ENCODE peak calls at places on chromosomes 6 and 20, in four cellular contexts. One of them, this sample, is unnamed.

GRCh38 chr6:158625881-158626305 is 18.6 kb downstream of the DYNLT1 start:
- DNase-seq in choroid plexus epithelial cell: no peak
- DNase-seq in CD8-positive, alpha-beta memory T cell: no peak
- DNase-seq in iris pigment epithelial cell: no peak
- DNase-seq in this sample: no peak

GRCh38 chr6:159529820-159530405 is 163.1 kb downstream of the SOD2 start:
- DNase-seq in CD8-positive, alpha-beta memory T cell: no peak
- DNase-seq in choroid plexus epithelial cell: no peak
- DNase-seq in iris pigment epithelial cell: no peak
- DNase-seq in this sample: no peak

GRCh38 chr6:30283761-30284160 is 43.0 kb upstream of the TRIM39 start:
- DNase-seq in CD8-positive, alpha-beta memory T cell: no peak
- DNase-seq in choroid plexus epithelial cell: no peak
- DNase-seq in iris pigment epithelial cell: peak
- DNase-seq in this sample: no peak

GRCh38 chr6:2480267-2480966 is 235.0 kb upstream of the GMDS start:
- DNase-seq in iris pigment epithelial cell: no peak
- DNase-seq in CD8-positive, alpha-beta memory T cell: no peak
- DNase-seq in choroid plexus epithelial cell: peak
- DNase-seq in this sample: no peak

GRCh38 chr20:48983423-48984400 is 62.2 kb downstream of the ARFGEF2 start:
- DNase-seq in choroid plexus epithelial cell: peak
- DNase-seq in iris pigment epithelial cell: peak
- DNase-seq in CD8-positive, alpha-beta memory T cell: no peak
- DNase-seq in this sample: no peak

GRCh38 chr6:3326179-3326971 is 67.6 kb downstream of the PSMG4 start:
- DNase-seq in iris pigment epithelial cell: no peak
- DNase-seq in choroid plexus epithelial cell: no peak
- DNase-seq in CD8-positive, alpha-beta memory T cell: no peak
- DNase-seq in this sample: no peak

GRCh38 chr20:62684986-62685385 is 23.6 kb upstream of the NTSR1 start:
- DNase-seq in choroid plexus epithelial cell: no peak
- DNase-seq in iris pigment epithelial cell: no peak
- DNase-seq in CD8-positive, alpha-beta memory T cell: no peak
- DNase-seq in this sample: no peak

GRCh38 chr20:59031326-59032022 is 661 bp downstream of the ATP5F1E start:
- DNase-seq in choroid plexus epithelial cell: no peak
- DNase-seq in iris pigment epithelial cell: no peak
- DNase-seq in CD8-positive, alpha-beta memory T cell: no peak
- DNase-seq in this sample: peak

GRCh38 chr6:159916237-159916636 is 25.4 kb downstream of the MAS1 start:
- DNase-seq in CD8-positive, alpha-beta memory T cell: no peak
- DNase-seq in choroid plexus epithelial cell: no peak
- DNase-seq in iris pigment epithelial cell: no peak
- DNase-seq in this sample: no peak

GRCh38 chr6:148791372-148791771 is 44.5 kb downstream of the UST start:
- DNase-seq in choroid plexus epithelial cell: no peak
- DNase-seq in iris pigment epithelial cell: no peak
- DNase-seq in CD8-positive, alpha-beta memory T cell: no peak
- DNase-seq in this sample: no peak

GRCh38 chr20:32077192-32077591 is 25.1 kb downstream of the HCK start:
- DNase-seq in CD8-positive, alpha-beta memory T cell: no peak
- DNase-seq in iris pigment epithelial cell: no peak
- DNase-seq in choroid plexus epithelial cell: no peak
- DNase-seq in this sample: no peak

GRCh38 chr6:142675517-142675916 is 269.5 kb downstream of the HIVEP2 start:
- DNase-seq in CD8-positive, alpha-beta memory T cell: no peak
- DNase-seq in iris pigment epithelial cell: no peak
- DNase-seq in choroid plexus epithelial cell: no peak
- DNase-seq in this sample: no peak

GRCh38 chr20:44022464-44022863 is 107.8 kb downstream of the TOX2 start:
- DNase-seq in iris pigment epithelial cell: no peak
- DNase-seq in choroid plexus epithelial cell: no peak
- DNase-seq in CD8-positive, alpha-beta memory T cell: no peak
- DNase-seq in this sample: no peak

GRCh38 chr6:111823831-111824607 is 49.2 kb downstream of the FYN start:
- DNase-seq in choroid plexus epithelial cell: peak
- DNase-seq in CD8-positive, alpha-beta memory T cell: no peak
- DNase-seq in iris pigment epithelial cell: peak
- DNase-seq in this sample: no peak

GRCh38 chr6:126041516-126042447 is 55.4 kb downstream of the TRMT11 start:
- DNase-seq in choroid plexus epithelial cell: no peak
- DNase-seq in iris pigment epithelial cell: peak
- DNase-seq in CD8-positive, alpha-beta memory T cell: no peak
- DNase-seq in this sample: no peak

GRCh38 chr6:30238178-30238795 is 25.1 kb upstream of the TRIM26 start:
- DNase-seq in choroid plexus epithelial cell: peak
- DNase-seq in iris pigment epithelial cell: peak
- DNase-seq in CD8-positive, alpha-beta memory T cell: no peak
- DNase-seq in this sample: no peak

GRCh38 chr6:143536866-143537691 is 25.6 kb upstream of the FUCA2 start:
- DNase-seq in iris pigment epithelial cell: peak
- DNase-seq in CD8-positive, alpha-beta memory T cell: peak
- DNase-seq in choroid plexus epithelial cell: peak
- DNase-seq in this sample: peak

GRCh38 chr6:81754906-81755305 is 2.4 kb upstream of the TENT5A start:
- DNase-seq in iris pigment epithelial cell: no peak
- DNase-seq in CD8-positive, alpha-beta memory T cell: no peak
- DNase-seq in choroid plexus epithelial cell: no peak
- DNase-seq in this sample: no peak

GRCh38 chr6:167781066-167781767 is 45.5 kb upstream of the AFDN start:
- DNase-seq in iris pigment epithelial cell: no peak
- DNase-seq in choroid plexus epithelial cell: no peak
- DNase-seq in CD8-positive, alpha-beta memory T cell: no peak
- DNase-seq in this sample: no peak

GRCh38 chr6:50720623-50721022 is 7.3 kb downstream of the TFAP2D start:
- DNase-seq in iris pigment epithelial cell: peak
- DNase-seq in CD8-positive, alpha-beta memory T cell: no peak
- DNase-seq in choroid plexus epithelial cell: peak
- DNase-seq in this sample: no peak

GRCh38 chr6:999552-999951 is 306.6 kb upstream of the EXOC2 start:
- DNase-seq in iris pigment epithelial cell: no peak
- DNase-seq in choroid plexus epithelial cell: no peak
- DNase-seq in CD8-positive, alpha-beta memory T cell: no peak
- DNase-seq in this sample: no peak

GRCh38 chr20:46751856-46752255 is 42.4 kb downstream of the SLC2A10 start:
- DNase-seq in CD8-positive, alpha-beta memory T cell: no peak
- DNase-seq in choroid plexus epithelial cell: no peak
- DNase-seq in iris pigment epithelial cell: peak
- DNase-seq in this sample: no peak

GRCh38 chr6:163001341-163001740 is 273.6 kb downstream of the PACRG start:
- DNase-seq in choroid plexus epithelial cell: peak
- DNase-seq in iris pigment epithelial cell: peak
- DNase-seq in CD8-positive, alpha-beta memory T cell: no peak
- DNase-seq in this sample: no peak

GRCh38 chr6:108841377-108841855 is 6.8 kb upstream of the ARMC2 start:
- DNase-seq in iris pigment epithelial cell: no peak
- DNase-seq in choroid plexus epithelial cell: no peak
- DNase-seq in CD8-positive, alpha-beta memory T cell: no peak
- DNase-seq in this sample: no peak

GRCh38 chr20:51176446-51176845 is 153.5 kb upstream of the KCNG1 start:
- DNase-seq in iris pigment epithelial cell: no peak
- DNase-seq in choroid plexus epithelial cell: no peak
- DNase-seq in CD8-positive, alpha-beta memory T cell: no peak
- DNase-seq in this sample: no peak

GRCh38 chr20:32702706-32703425 is 29.1 kb upstream of the C20orf203 start:
- DNase-seq in choroid plexus epithelial cell: no peak
- DNase-seq in iris pigment epithelial cell: no peak
- DNase-seq in CD8-positive, alpha-beta memory T cell: no peak
- DNase-seq in this sample: no peak

GRCh38 chr20:51121901-51122412 is 99.0 kb upstream of the KCNG1 start:
- DNase-seq in choroid plexus epithelial cell: peak
- DNase-seq in iris pigment epithelial cell: peak
- DNase-seq in CD8-positive, alpha-beta memory T cell: no peak
- DNase-seq in this sample: no peak

GRCh38 chr20:10532351-10532750 is 97.2 kb downstream of the SLX4IP start:
- DNase-seq in choroid plexus epithelial cell: no peak
- DNase-seq in CD8-positive, alpha-beta memory T cell: no peak
- DNase-seq in iris pigment epithelial cell: no peak
- DNase-seq in this sample: no peak

GRCh38 chr20:4546786-4547185 is 174.9 kb upstream of the PRND start:
- DNase-seq in CD8-positive, alpha-beta memory T cell: no peak
- DNase-seq in iris pigment epithelial cell: peak
- DNase-seq in choroid plexus epithelial cell: peak
- DNase-seq in this sample: no peak

GRCh38 chr20:35145141-35145564 is 2.0 kb downstream of the EDEM2 start:
- DNase-seq in CD8-positive, alpha-beta memory T cell: peak
- DNase-seq in iris pigment epithelial cell: peak
- DNase-seq in choroid plexus epithelial cell: peak
- DNase-seq in this sample: peak

GRCh38 chr6:14921170-14921569 is 324.7 kb upstream of the JARID2 start:
- DNase-seq in iris pigment epithelial cell: no peak
- DNase-seq in choroid plexus epithelial cell: no peak
- DNase-seq in CD8-positive, alpha-beta memory T cell: no peak
- DNase-seq in this sample: no peak

GRCh38 chr6:2179950-2180349 is 65.5 kb downstream of the GMDS start:
- DNase-seq in iris pigment epithelial cell: peak
- DNase-seq in choroid plexus epithelial cell: peak
- DNase-seq in CD8-positive, alpha-beta memory T cell: no peak
- DNase-seq in this sample: no peak

GRCh38 chr20:2797136-2797983 is 3.1 kb downstream of the CPXM1 start:
- DNase-seq in iris pigment epithelial cell: no peak
- DNase-seq in CD8-positive, alpha-beta memory T cell: no peak
- DNase-seq in choroid plexus epithelial cell: no peak
- DNase-seq in this sample: no peak

GRCh38 chr6:113574147-113574546 is 283.0 kb upstream of the MARCKS start:
- DNase-seq in choroid plexus epithelial cell: no peak
- DNase-seq in CD8-positive, alpha-beta memory T cell: no peak
- DNase-seq in iris pigment epithelial cell: no peak
- DNase-seq in this sample: no peak

GRCh38 chr20:5806457-5807263 is 56.5 kb downstream of the SHLD1 start:
- DNase-seq in choroid plexus epithelial cell: no peak
- DNase-seq in iris pigment epithelial cell: peak
- DNase-seq in CD8-positive, alpha-beta memory T cell: no peak
- DNase-seq in this sample: no peak

GRCh38 chr6:16758163-16758975 is 2.9 kb downstream of the ATXN1 start:
- DNase-seq in iris pigment epithelial cell: no peak
- DNase-seq in CD8-positive, alpha-beta memory T cell: no peak
- DNase-seq in choroid plexus epithelial cell: peak
- DNase-seq in this sample: peak

GRCh38 chr6:136685540-136686108 is 106.7 kb downstream of the MAP3K5 start:
- DNase-seq in choroid plexus epithelial cell: no peak
- DNase-seq in iris pigment epithelial cell: no peak
- DNase-seq in CD8-positive, alpha-beta memory T cell: no peak
- DNase-seq in this sample: no peak

GRCh38 chr6:53437557-53438202 is 88.9 kb upstream of the ELOVL5 start:
- DNase-seq in CD8-positive, alpha-beta memory T cell: no peak
- DNase-seq in iris pigment epithelial cell: peak
- DNase-seq in choroid plexus epithelial cell: peak
- DNase-seq in this sample: no peak